ENCODE peak calls at places on chromosomes 7 and 10, in five cellular contexts. K is A549; P is HT-29; Z is ELR; Q is stimulated activated CD8-positive, alpha-beta memory T cell treated with anti-CD3 and anti-CD28 coated beads, Interleukin-15, amount 100 ng/mL, for 24 hours. A is an unnamed sample.

GRCh38 chr7:27143022-27143949 is at the start of gene HOXA5:
- DNase-seq in Z (peak; percentile 96), P (peak; percentile 86), Q (no peak), K (peak; percentile 96), A (peak; percentile 83)

GRCh38 chr10:624605-625334 is 64.7 kb downstream of the DIP2C start:
- DNase-seq in Q (no peak), Z (peak; percentile 47), P (no peak), K (no peak), A (peak; percentile 62)

GRCh38 chr10:6702030-6702429 is 122.0 kb upstream of the PRKCQ start:
- DNase-seq in Q (no peak), K (no peak), Z (no peak), P (no peak), A (no peak)

GRCh38 chr7:102874166-102874829 is 38.5 kb upstream of the LRRC17 start:
- DNase-seq in Z (peak; percentile 93), P (peak; percentile 83), Q (no peak), K (peak; percentile 81), A (peak; percentile 88)

GRCh38 chr10:89275383-89275782 is 23.8 kb upstream of the LIPA start:
- DNase-seq in Q (no peak), K (no peak), Z (no peak), P (peak; percentile 51), A (no peak)

GRCh38 chr7:42457663-42458062 is 220.7 kb upstream of the GLI3 start:
- DNase-seq in Z (no peak), P (no peak), Q (no peak), K (no peak), A (no peak)

GRCh38 chr7:105198223-105198622 is 184.2 kb downstream of the KMT2E start:
- DNase-seq in Q (no peak), P (no peak), Z (peak; percentile 71), K (peak; percentile 25), A (peak; percentile 86)

GRCh38 chr7:157412021-157412443 is 75.2 kb downstream of the DNAJB6 start:
- DNase-seq in P (no peak), K (no peak), Z (peak; percentile 96), Q (no peak), A (peak; percentile 90)

GRCh38 chr7:44581426-44581906 is 565 bp downstream of the TMED4 start:
- DNase-seq in K (peak; percentile 21), Z (peak; percentile 29), Q (no peak), P (peak; percentile 63), A (peak; percentile 9)

GRCh38 chr10:122310311-122311050 is 39.4 kb downstream of the BTBD16 start:
- DNase-seq in Z (no peak), Q (no peak), K (peak; percentile 93), P (peak; percentile 91), A (no peak)

GRCh38 chr7:1708640-1709249 is 38.7 kb downstream of the ELFN1 start:
- DNase-seq in Z (no peak), K (no peak), P (no peak), Q (no peak), A (no peak)

GRCh38 chr10:14438057-14438456 is 107.3 kb upstream of the FRMD4A start:
- DNase-seq in Q (no peak), P (no peak), Z (no peak), K (no peak), A (no peak)

GRCh38 chr10:60281331-60281730 is 108.3 kb downstream of the ANK3 start:
- DNase-seq in Z (no peak), P (no peak), Q (no peak), K (no peak), A (no peak)

GRCh38 chr10:110686037-110686436 is 41.9 kb downstream of the RBM20 start:
- DNase-seq in K (no peak), Q (no peak), P (no peak), Z (peak; percentile 62), A (peak; percentile 58)

GRCh38 chr7:88927-89921 is 103.1 kb upstream of the FAM20C start:
- DNase-seq in P (no peak), Z (peak; percentile 99), Q (no peak), K (no peak), A (peak; percentile 97)

GRCh38 chr7:22487978-22488642 is 11.9 kb downstream of the STEAP1B start:
- DNase-seq in K (no peak), P (no peak), Z (no peak), Q (no peak), A (no peak)

GRCh38 chr10:103828107-103828506 is 27.3 kb downstream of the SH3PXD2A start:
- DNase-seq in P (peak; percentile 52), K (no peak), Z (no peak), Q (no peak), A (no peak)